ENCODE peak calls at places on chromosomes 13 and 19, in four cellular contexts. F is body of pancreas, U is endodermal cell, Y is thyroid gland. V is an unnamed sample. For H3K9me3, H3K36me3 and H3K4me1, the result is how much of the 10 kb centered on the place peaks cover.

GRCh38 chr19:16714702-16715294 is 4.8 kb upstream of the NWD1 start:
- DNase-seq in Y (peak), F (peak), U (peak), V (peak)

GRCh38 chr19:55454787-55455243 is 6.6 kb downstream of the ISOC2 start:
- DNase-seq in F (no peak), Y (no peak), U (peak), V (peak)

GRCh38 chr19:17447704-17448189 is 721 bp downstream of the TMEM221 start:
- DNase-seq in U (no peak), Y (no peak), F (no peak), V (no peak)

GRCh38 chr13:80727321-80727975 is 386.5 kb upstream of the SPRY2 start:
- DNase-seq in U (no peak), F (no peak), Y (no peak), V (no peak)

GRCh38 chr13:99009987-99010551 is 32.2 kb upstream of the DOCK9 start:
- DNase-seq in Y (no peak), F (no peak), U (no peak), V (no peak)

GRCh38 chr13:101523732-101524131 is 71.3 kb downstream of the ITGBL1 start:
- DNase-seq in U (no peak), F (no peak), Y (peak), V (no peak)

GRCh38 chr13:101618440-101619187 is 166.1 kb downstream of the ITGBL1 start:
- DNase-seq in F (no peak), U (no peak), Y (no peak), V (peak)

GRCh38 chr19:32866564-32867265 is 2.9 kb downstream of the SLC7A9 start:
- DNase-seq in U (no peak), Y (no peak), F (no peak), V (no peak)

GRCh38 chr19:17532557-17532956 is 21.1 kb downstream of the PGLS start:
- DNase-seq in U (no peak), F (no peak), Y (no peak), V (no peak)

GRCh38 chr13:68099616-68100015 is 869.5 kb upstream of the PCDH9 start:
- DNase-seq in U (no peak), Y (no peak), F (no peak), V (no peak)

GRCh38 chr13:51768378-51768921 is 35.5 kb downstream of the DHRS12 start:
- DNase-seq in U (peak), F (no peak), Y (no peak), V (no peak)

GRCh38 chr13:87810391-87810801 is 139.2 kb downstream of the SLITRK5 start:
- DNase-seq in F (no peak), Y (no peak), U (peak), V (no peak)

GRCh38 chr13:21584973-21585592 is 18.9 kb downstream of the MICU2 start:
- DNase-seq in U (no peak), Y (no peak), F (no peak), V (no peak)

GRCh38 chr19:57935731-57936130 is 529 bp upstream of the ZNF418 start:
- DNase-seq in U (no peak), Y (no peak), F (no peak), V (no peak)

DNA sequence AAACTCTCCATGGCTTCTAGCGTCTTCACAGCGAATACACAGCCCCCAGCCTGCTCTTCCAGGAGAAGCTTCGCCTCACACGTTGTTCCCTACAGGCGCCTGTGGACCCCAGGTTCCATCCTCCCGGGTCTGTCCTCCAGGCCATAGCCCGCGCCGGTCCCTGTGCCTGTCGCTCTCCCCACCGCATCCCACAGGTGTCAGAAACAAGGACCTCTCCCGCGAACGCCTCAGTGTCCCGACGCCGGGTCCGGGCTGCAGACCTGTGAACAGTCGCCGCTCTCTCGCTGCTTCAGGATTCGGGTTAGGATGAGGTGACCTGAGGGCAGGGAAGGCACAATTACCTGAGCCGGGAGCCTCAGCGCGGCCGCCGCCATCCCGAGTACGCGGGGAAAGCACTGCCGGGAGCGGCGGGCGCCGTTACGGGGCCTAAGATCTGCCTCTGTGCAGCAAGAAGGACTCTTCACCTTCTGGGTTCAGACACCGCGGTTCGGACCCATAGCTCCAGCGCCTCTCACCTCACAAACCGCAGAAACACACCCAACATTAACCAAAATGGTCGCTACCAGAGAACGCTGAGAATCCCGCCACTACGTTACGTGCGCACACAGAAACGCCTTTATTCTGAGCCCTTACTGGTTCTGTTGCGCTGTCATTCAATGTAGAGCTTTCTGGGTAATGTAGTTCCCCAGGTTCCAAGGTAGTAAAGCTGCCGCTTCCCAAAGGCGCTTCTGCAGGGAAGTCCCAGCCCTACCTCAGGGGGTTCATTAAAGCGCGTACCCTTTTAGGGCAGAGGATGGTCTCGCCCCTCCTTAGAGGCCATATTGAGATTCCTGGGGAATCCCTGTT is at the start of gene ZNF418:
- DNase-seq in Y (peak), U (peak), F (peak), V (peak)
- H3K9me3 ChIP-seq in Y (under half), U (half or more), F (under half), V (under half)

DNA sequence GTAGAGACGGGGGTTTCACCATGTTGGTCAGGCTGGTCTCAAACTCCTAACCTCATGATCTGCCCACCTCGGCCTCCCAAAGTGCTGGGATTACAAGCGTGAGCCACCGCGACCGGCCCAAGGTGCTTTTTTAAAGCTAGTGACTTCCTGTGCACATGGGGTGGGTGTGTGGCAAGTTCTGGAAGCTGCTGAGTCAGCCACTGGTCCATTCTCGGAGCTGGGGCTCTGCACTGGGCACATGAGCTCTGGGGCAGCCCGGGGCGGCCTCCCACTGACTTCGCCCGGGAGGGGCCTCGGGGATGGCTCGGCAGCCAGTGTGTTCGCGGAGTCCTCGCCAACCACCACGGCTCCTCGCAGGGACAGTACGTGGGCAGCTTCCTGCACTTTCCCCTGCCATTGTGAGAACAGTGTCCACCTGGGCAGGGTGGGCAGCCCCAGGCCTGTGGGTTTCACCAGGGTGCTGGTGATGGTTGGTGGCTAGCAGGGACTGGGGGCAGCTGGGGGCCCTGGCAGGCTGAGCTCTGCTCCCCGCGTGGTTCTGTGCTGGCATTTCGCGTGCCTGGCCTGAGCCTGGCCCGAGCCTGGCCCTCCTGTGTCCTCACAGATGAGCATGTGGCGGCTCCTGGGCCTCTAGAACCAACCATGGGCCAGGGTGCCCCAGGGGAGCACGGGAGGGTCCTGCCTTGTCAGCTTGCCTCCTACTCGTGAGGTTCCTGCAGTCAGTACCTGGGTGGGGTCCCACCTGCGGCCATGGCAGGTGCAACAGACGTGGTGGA is 12.2 kb downstream of the CBARP start:
- DNase-seq in Y (no peak), U (no peak), F (no peak), V (no peak)
- H3K36me3 ChIP-seq in Y (half or more), U (under half), F (under half), V (under half)

DNA sequence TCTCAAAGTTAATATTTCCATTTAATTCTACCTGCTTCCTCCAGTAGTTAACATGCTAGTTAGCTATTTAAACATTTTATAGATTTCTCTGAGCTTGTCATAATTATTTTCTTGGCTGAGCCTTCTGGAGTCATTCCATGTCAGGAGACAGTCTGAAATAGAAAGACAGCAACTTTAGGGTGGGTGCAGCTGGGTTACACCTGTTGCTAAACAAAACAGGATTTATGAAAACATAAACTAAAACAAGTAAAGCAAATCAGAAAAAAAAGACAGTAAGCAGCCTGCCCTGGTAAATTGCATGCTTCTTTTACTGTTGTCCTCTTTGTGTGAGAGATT is 330.0 kb downstream of the DLEU7 start:
- DNase-seq in U (no peak), Y (no peak), F (no peak), V (no peak)
- H3K4me1 ChIP-seq in U (under half), Y (under half), F (under half), V (under half)

GRCh38 chr13:33366469-33367062 is 81.0 kb upstream of the STARD13 start:
- DNase-seq in Y (no peak), F (no peak), U (no peak), V (no peak)
- H3K9me3 ChIP-seq in Y (under half), F (under half), U (under half), V (under half)

DNA sequence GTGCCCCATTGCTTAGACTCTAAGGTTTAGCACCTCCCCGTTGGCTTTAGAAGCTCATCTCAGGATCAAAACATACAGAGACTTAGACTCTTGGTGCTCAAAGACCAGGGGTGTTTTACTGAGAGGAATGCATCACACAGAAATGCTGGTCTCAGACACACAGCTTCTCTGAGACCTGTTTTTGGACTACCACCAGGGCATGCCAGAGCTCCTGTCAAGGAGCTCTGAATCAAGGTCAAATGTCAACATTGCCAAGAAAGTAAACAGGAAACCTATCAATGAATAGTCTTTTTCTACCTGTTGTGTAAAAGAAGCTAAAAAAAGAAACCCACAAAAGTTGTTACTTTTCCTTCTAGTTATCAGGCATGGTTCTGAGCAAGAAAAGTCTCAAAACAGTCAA is 149.2 kb downstream of the COL4A1 start:
- DNase-seq in U (peak), Y (no peak), F (peak), V (no peak)
- H3K36me3 ChIP-seq in U (half or more), Y (under half), F (under half), V (under half)

GRCh38 chr13:75739244-75739868 is 103.2 kb downstream of the LMO7 start:
- DNase-seq in F (no peak), U (no peak), Y (no peak), V (no peak)
- H3K4me1 ChIP-seq in F (under half), U (under half), Y (under half), V (under half)

DNA sequence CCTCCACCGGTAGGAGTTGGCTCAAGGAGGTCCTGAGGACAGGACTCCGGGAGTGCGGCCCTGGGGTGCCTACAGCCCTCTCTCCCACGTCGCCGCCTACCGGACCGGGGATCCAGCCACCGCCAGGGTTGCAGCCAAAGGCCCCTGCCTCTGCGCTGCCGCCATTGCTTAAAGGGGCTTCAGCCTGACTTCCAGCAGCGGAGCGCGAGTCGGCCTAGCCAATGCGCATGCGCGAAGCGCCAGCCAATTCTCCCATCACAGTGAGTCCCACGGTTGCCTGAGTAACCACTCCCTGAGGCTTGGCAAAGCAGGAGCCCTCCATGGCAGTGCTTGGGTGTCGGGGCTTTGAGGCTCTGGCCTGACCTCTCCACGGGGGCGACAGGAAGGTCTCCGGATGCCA is 21.5 kb upstream of the ZNF420 start:
- DNase-seq in Y (no peak), F (no peak), U (no peak), V (no peak)
- H3K9me3 ChIP-seq in Y (under half), F (under half), U (under half), V (under half)

V was measured in small intestine.